ENCODE peak calls at places on chromosomes 12 and 14, in four cellular contexts. D is aorta; Z is lower leg skin; P is activated naive CD8-positive, alpha-beta T cell treated with anti-CD3 and anti-CD28 coated beads, Interleukin-2, amount 50 U/mL, for 24 hours. I is an unnamed sample.

GRCh38 chr14:100065161-100065871 is at the start of gene EVL:
- DNase-seq in P (peak), Z (no peak), D (peak), I (peak)

GRCh38 chr12:52190860-52191729 is 719 bp downstream of the KRT80 start:
- DNase-seq in Z (no peak), D (no peak), P (no peak), I (no peak)

GRCh38 chr14:96754162-96754844 is 42.9 kb upstream of the VRK1 start:
- DNase-seq in P (no peak), D (no peak), Z (no peak), I (no peak)

GRCh38 chr12:22562187-22563028 is 18.1 kb upstream of the C2CD5 start:
- DNase-seq in P (no peak), D (no peak), Z (no peak), I (no peak)

GRCh38 chr12:120089105-120089504 is 27.4 kb downstream of the RAB35 start:
- DNase-seq in P (no peak), D (no peak), Z (no peak), I (no peak)

GRCh38 chr12:131671871-131672270 is 39.0 kb upstream of the SFSWAP start:
- DNase-seq in D (no peak), P (no peak), Z (no peak), I (no peak)

GRCh38 chr14:20144820-20145219 is 6.2 kb downstream of the OR4N5 start:
- DNase-seq in D (no peak), Z (no peak), P (no peak), I (no peak)

GRCh38 chr12:80272516-80272915 is 171.5 kb upstream of the PTPRQ start:
- DNase-seq in P (no peak), D (no peak), Z (no peak), I (no peak)

GRCh38 chr12:71710276-71711125 is 24.6 kb downstream of the TMEM19 start:
- DNase-seq in P (no peak), D (no peak), Z (no peak), I (no peak)

GRCh38 chr14:75673345-75673744 is 12.3 kb downstream of the TTLL5 start:
- DNase-seq in Z (no peak), D (no peak), P (no peak), I (no peak)

GRCh38 chr14:104978774-104979691 is 859 bp upstream of the AHNAK2 start:
- DNase-seq in D (peak), Z (no peak), P (no peak), I (no peak)

GRCh38 chr14:73751157-73751691 is 37.0 kb upstream of the PNMA1 start:
- DNase-seq in P (no peak), Z (no peak), D (peak), I (no peak)

GRCh38 chr14:98136019-98136418 is 1136.0 kb downstream of the BCL11B start:
- DNase-seq in Z (no peak), P (no peak), D (no peak), I (no peak)

GRCh38 chr12:88854260-88854659 is 274.0 kb upstream of the KITLG start:
- DNase-seq in P (no peak), D (no peak), Z (no peak), I (no peak)

GRCh38 chr14:23431486-23431885 is 4.0 kb downstream of the MYH7 start:
- DNase-seq in D (no peak), P (no peak), Z (no peak), I (no peak)

GRCh38 chr14:65170318-65170717 is 68.0 kb upstream of the MAX start:
- DNase-seq in D (no peak), P (no peak), Z (no peak), I (no peak)

GRCh38 chr12:65941388-65941787 is 117.1 kb downstream of the HMGA2 start:
- DNase-seq in P (no peak), Z (no peak), D (no peak), I (no peak)

GRCh38 chr12:107435072-107435471 is 250.5 kb upstream of the PWP1 start:
- DNase-seq in P (no peak), Z (no peak), D (no peak), I (no peak)

GRCh38 chr12:124637586-124637985 is 70.2 kb upstream of the NCOR2 start:
- DNase-seq in D (no peak), Z (no peak), P (no peak), I (no peak)

GRCh38 chr12:94872671-94873367 is 130.7 kb downstream of the NDUFA12 start:
- DNase-seq in D (no peak), Z (no peak), P (no peak), I (peak)

GRCh38 chr12:111105294-111105693 is 184.9 kb upstream of the MYL2 start:
- DNase-seq in D (no peak), P (no peak), Z (no peak), I (no peak)

GRCh38 chr14:20873370-20874177 is 17.6 kb upstream of the RNASE3 start:
- DNase-seq in Z (peak), P (peak), D (peak), I (peak)